ENCODE peak calls at places on chromosomes 2 and 18, in four cellular contexts. H is HCT116, L is HepG2, U is K562. D is an unnamed sample.

GRCh38 chr2:138356178-138356577 is 145.4 kb upstream of the SPOPL start:
- DNase-seq in L (peak; percentile 70), H (no peak), U (no peak), D (no peak)

GRCh38 chr2:43169987-43170732 is 56.2 kb downstream of the ZFP36L2 start:
- DNase-seq in L (no peak), H (no peak), U (peak; percentile 80), D (no peak)

GRCh38 chr2:108377411-108377810 is 343 bp upstream of the SULT1C4 start:
- DNase-seq in U (no peak), L (peak; percentile 20), H (no peak), D (no peak)

GRCh38 chr2:224640694-224641093 is 55.5 kb upstream of the CUL3 start:
- DNase-seq in L (no peak), H (no peak), U (no peak), D (no peak)

GRCh38 chr2:153071090-153071489 is 352.7 kb downstream of the ARL6IP6 start:
- DNase-seq in H (no peak), U (no peak), L (no peak), D (no peak)

GRCh38 chr2:231621051-231621879 is 28.6 kb downstream of the TEX44 start:
- DNase-seq in U (no peak), H (peak; percentile 86), L (no peak), D (no peak)

GRCh38 chr18:2906522-2907458 is 60.0 kb downstream of the EMILIN2 start:
- DNase-seq in H (no peak), U (peak; percentile 85), L (peak; percentile 12), D (no peak)

GRCh38 chr18:3863593-3863992 is 413.6 kb downstream of the TGIF1 start:
- DNase-seq in L (no peak), H (no peak), U (no peak), D (no peak)

GRCh38 chr2:26355038-26355995 is 8.7 kb upstream of the ADGRF3 start:
- DNase-seq in U (peak; percentile 48), L (no peak), H (peak; percentile 97), D (no peak)

GRCh38 chr2:94986392-94986963 is 39.0 kb upstream of the MAL start:
- DNase-seq in H (peak; percentile 54), L (peak; percentile 62), U (peak; percentile 69), D (peak; percentile 58)

GRCh38 chr2:158772306-158773078 is 22.6 kb upstream of the DAPL1 start:
- DNase-seq in U (no peak), L (no peak), H (no peak), D (no peak)

GRCh38 chr2:6443424-6443823 is 422.3 kb downstream of the CMPK2 start:
- DNase-seq in L (no peak), H (no peak), U (no peak), D (no peak)

GRCh38 chr18:76801567-76802505 is 20.5 kb upstream of the ZNF236 start:
- DNase-seq in L (peak; percentile 24), H (no peak), U (peak; percentile 71), D (no peak)

GRCh38 chr18:3513481-3513880 is 63.5 kb downstream of the TGIF1 start:
- DNase-seq in U (no peak), H (no peak), L (no peak), D (no peak)

GRCh38 chr2:226337941-226338605 is 461.5 kb downstream of the IRS1 start:
- DNase-seq in H (no peak), L (no peak), U (no peak), D (no peak)

GRCh38 chr2:188766086-188766856 is 207.9 kb upstream of the COL3A1 start:
- DNase-seq in H (no peak), U (no peak), L (no peak), D (no peak)

GRCh38 chr2:109242222-109242653 is 113.2 kb downstream of the SH3RF3 start:
- DNase-seq in H (no peak), U (no peak), L (no peak), D (no peak)

GRCh38 chr2:43345391-43345813 is 119.0 kb upstream of the ZFP36L2 start:
- DNase-seq in H (no peak), U (no peak), L (no peak), D (no peak)

GRCh38 chr2:60500861-60501260 is 52.6 kb downstream of the BCL11A start:
- DNase-seq in H (no peak), U (no peak), L (no peak), D (no peak)

GRCh38 chr18:25650201-25650941 is 298.4 kb upstream of the ZNF521 start:
- DNase-seq in U (no peak), H (no peak), L (peak; percentile 67), D (no peak)

GRCh38 chr2:234368861-234369261 is 128.0 kb downstream of the ARL4C start:
- DNase-seq in U (no peak), H (no peak), L (no peak), D (peak; percentile 77)

GRCh38 chr2:106095478-106096392 is 98.4 kb downstream of the UXS1 start:
- DNase-seq in H (no peak), U (no peak), L (no peak), D (no peak)

GRCh38 chr2:68284896-68285295 is 32.6 kb upstream of the PPP3R1 start:
- DNase-seq in L (no peak), U (no peak), H (no peak), D (no peak)

GRCh38 chr2:42922790-42923631 is 130.6 kb upstream of the HAAO start:
- DNase-seq in L (peak; percentile 42), H (no peak), U (no peak), D (no peak)

GRCh38 chr2:866009-866680 is 84.5 kb upstream of the SNTG2 start:
- DNase-seq in H (no peak), L (no peak), U (no peak), D (no peak)

GRCh38 chr18:75504469-75504868 is 77.0 kb upstream of the SMIM21 start:
- DNase-seq in L (no peak), U (no peak), H (no peak), D (no peak)

GRCh38 chr2:227415538-227416424 is 28.0 kb upstream of the SCYGR1 start:
- DNase-seq in L (no peak), H (no peak), U (no peak), D (no peak)

GRCh38 chr2:51409920-51410319 is 378.0 kb upstream of the NRXN1 start:
- DNase-seq in H (no peak), U (no peak), L (no peak), D (no peak)

GRCh38 chr18:60975419-60975818 is 357.8 kb upstream of the CDH20 start:
- DNase-seq in U (no peak), H (no peak), L (no peak), D (no peak)

GRCh38 chr18:79019876-79020275 is 40.3 kb downstream of the SALL3 start:
- DNase-seq in U (no peak), H (no peak), L (no peak), D (no peak)

GRCh38 chr18:69958422-69958821 is 10.7 kb upstream of the CD226 start:
- DNase-seq in U (no peak), L (no peak), H (no peak), D (no peak)

GRCh38 chr2:147977679-147978078 is 42.9 kb downstream of the ORC4 start:
- DNase-seq in U (no peak), L (no peak), H (no peak), D (no peak)
- TF ChIP-seq TCF7L2 in U (no peak), L (no peak), H (no peak), D (no peak)

GRCh38 chr2:55138045-55138444 is 87.8 kb upstream of the RTN4 start:
- DNase-seq in L (no peak), U (no peak), H (no peak), D (no peak)
- TF ChIP-seq TCF7L2 in L (no peak), U (no peak), H (no peak), D (no peak)

GRCh38 chr2:11514904-11515303 is 18.9 kb upstream of the GREB1 start:
- DNase-seq in H (no peak), L (no peak), U (no peak), D (no peak)
- TF ChIP-seq TCF7L2 in H (no peak), L (no peak), U (no peak), D (no peak)

GRCh38 chr2:71744781-71745180 is 291.4 kb downstream of the DYSF start:
- DNase-seq in L (no peak), H (no peak), U (no peak), D (no peak)

GRCh38 chr2:71747573-71747972 is 294.2 kb downstream of the DYSF start:
- DNase-seq in U (no peak), L (no peak), H (peak; percentile 23), D (no peak)

GRCh38 chr2:71748227-71748626 is 294.9 kb downstream of the DYSF start:
- DNase-seq in L (no peak), U (peak; percentile 67), H (no peak), D (no peak)

GRCh38 chr2:71749671-71750101 is 296.3 kb downstream of the DYSF start:
- DNase-seq in U (no peak), L (no peak), H (no peak), D (no peak)

GRCh38 chr2:71746946-71747501 is 293.7 kb downstream of the DYSF start:
- DNase-seq in L (no peak), H (no peak), U (peak; percentile 34), D (no peak)
- TF ChIP-seq TCF7L2 in L (no peak), H (no peak), U (no peak), D (peak; percentile 92)

GRCh38 chr2:70498054-70498453 is 55.6 kb downstream of the TGFA start:
- DNase-seq in L (peak; percentile 61), U (no peak), H (peak; percentile 28), D (no peak)
- TF ChIP-seq TCF7L2 in L (no peak), U (no peak), H (no peak), D (no peak)

GRCh38 chr18:35478520-35479435 is 19.0 kb downstream of the INO80C start:
- DNase-seq in H (peak; percentile 95), U (no peak), L (peak; percentile 97), D (peak; percentile 89)
- TF ChIP-seq TCF7L2 in H (peak; percentile 42), U (no peak), L (no peak), D (no peak)

DNA sequence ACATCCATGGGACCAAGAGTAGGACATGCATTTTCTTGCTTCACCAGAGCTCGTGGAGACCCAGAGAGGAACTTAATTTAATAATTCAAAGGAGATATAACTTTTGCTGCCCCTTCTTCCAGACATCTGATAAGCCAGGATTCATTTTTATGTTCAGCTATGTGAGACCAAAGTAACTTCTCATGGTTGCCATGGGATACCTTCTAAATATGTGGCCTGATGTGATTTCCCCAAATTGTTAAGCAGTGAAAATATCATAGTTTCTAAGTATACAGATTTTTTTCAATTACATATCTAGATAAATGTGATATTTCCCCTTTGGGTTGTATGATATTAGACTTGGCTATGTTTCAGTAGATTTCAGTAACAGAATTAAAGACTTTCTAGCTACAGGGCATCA is 185.5 kb upstream of the FN1 start:
- DNase-seq in U (no peak), H (no peak), L (no peak), D (no peak)
- TF ChIP-seq TCF7L2 in U (no peak), H (no peak), L (no peak), D (no peak)

DNA sequence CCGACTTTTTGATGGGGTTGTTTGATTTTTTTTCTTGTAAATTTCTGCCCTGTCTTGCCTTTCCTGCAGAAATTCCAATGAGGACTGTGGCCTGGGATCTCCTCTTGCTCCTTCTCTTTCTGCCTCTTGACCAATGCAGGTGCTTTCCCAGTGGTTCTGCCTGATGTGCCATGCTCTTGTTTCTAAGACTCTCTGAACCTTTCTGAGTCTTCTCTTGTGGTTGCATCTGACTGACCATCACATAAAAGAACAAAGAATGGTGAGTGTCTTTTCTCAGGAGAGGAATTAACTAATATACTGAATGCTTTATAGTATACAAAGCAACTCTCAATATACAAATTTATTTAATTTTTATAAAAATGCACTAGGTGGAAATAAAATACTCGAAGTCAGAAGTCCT is 424.6 kb downstream of the TRIB2 start:
- DNase-seq in H (no peak), U (no peak), L (no peak), D (no peak)
- TF ChIP-seq TCF7L2 in H (no peak), U (no peak), L (no peak), D (no peak)

D was measured in Panc1.